ENCODE peak calls at places on chromosome 6, in seven cellular contexts. One of them, this sample, is unnamed.
A peak's percentile ranks its signal among the peaks of the same experiment; 100 is the strongest.

GRCh38 chr6:129621252-129621651 is 88.7 kb downstream of the ARHGAP18 start:
- DNase-seq in spleen: no peak
- DNase-seq in Peyer's patch: no peak
- DNase-seq in gastrocnemius medialis: no peak
- DNase-seq in HCT116: no peak
- DNase-seq in IMR-90: no peak
- DNase-seq in A549: peak; percentile 28
- DNase-seq in this sample: peak; percentile 71

GRCh38 chr6:32369678-32370077 is 2.0 kb downstream of the TSBP1 start:
- DNase-seq in spleen: no peak
- DNase-seq in Peyer's patch: no peak
- DNase-seq in gastrocnemius medialis: no peak
- DNase-seq in HCT116: peak; percentile 66
- DNase-seq in IMR-90: peak; percentile 86
- DNase-seq in A549: peak; percentile 36
- DNase-seq in this sample: no peak

GRCh38 chr6:36217188-36217587 is 20.6 kb downstream of the BRPF3 start:
- DNase-seq in spleen: no peak
- DNase-seq in Peyer's patch: no peak
- DNase-seq in gastrocnemius medialis: no peak
- DNase-seq in HCT116: no peak
- DNase-seq in IMR-90: no peak
- DNase-seq in A549: no peak
- DNase-seq in this sample: peak; percentile 38

GRCh38 chr6:39218868-39219567 is 10.3 kb downstream of the KCNK5 start:
- DNase-seq in spleen: no peak
- DNase-seq in Peyer's patch: no peak
- DNase-seq in gastrocnemius medialis: no peak
- DNase-seq in HCT116: no peak
- DNase-seq in IMR-90: no peak
- DNase-seq in A549: no peak
- DNase-seq in this sample: no peak

GRCh38 chr6:138805431-138805830 is 9.5 kb downstream of the ECT2L start:
- DNase-seq in spleen: no peak
- DNase-seq in Peyer's patch: no peak
- DNase-seq in gastrocnemius medialis: no peak
- DNase-seq in HCT116: no peak
- DNase-seq in IMR-90: peak; percentile 68
- DNase-seq in A549: no peak
- DNase-seq in this sample: no peak

GRCh38 chr6:106512048-106512957 is 117.0 kb downstream of the RTN4IP1 start:
- DNase-seq in spleen: peak; percentile 98
- DNase-seq in Peyer's patch: peak; percentile 83
- DNase-seq in gastrocnemius medialis: no peak
- DNase-seq in HCT116: no peak
- DNase-seq in IMR-90: no peak
- DNase-seq in A549: peak; percentile 13
- DNase-seq in this sample: peak; percentile 77

GRCh38 chr6:11522819-11523218 is 14.7 kb upstream of the TMEM170B start:
- DNase-seq in spleen: no peak
- DNase-seq in Peyer's patch: no peak
- DNase-seq in gastrocnemius medialis: no peak
- DNase-seq in HCT116: no peak
- DNase-seq in IMR-90: no peak
- DNase-seq in A549: no peak
- DNase-seq in this sample: peak; percentile 22

GRCh38 chr6:38067263-38067980 is 247.9 kb downstream of the ZFAND3 start:
- DNase-seq in spleen: no peak
- DNase-seq in Peyer's patch: no peak
- DNase-seq in gastrocnemius medialis: no peak
- DNase-seq in HCT116: no peak
- DNase-seq in IMR-90: no peak
- DNase-seq in A549: no peak
- DNase-seq in this sample: no peak

GRCh38 chr6:75605635-75606034 is 4.0 kb downstream of the SENP6 start:
- DNase-seq in spleen: no peak
- DNase-seq in Peyer's patch: no peak
- DNase-seq in gastrocnemius medialis: no peak
- DNase-seq in HCT116: no peak
- DNase-seq in IMR-90: no peak
- DNase-seq in A549: no peak
- DNase-seq in this sample: no peak

GRCh38 chr6:159577564-159577963 is 115.5 kb downstream of the SOD2 start:
- DNase-seq in spleen: no peak
- DNase-seq in Peyer's patch: no peak
- DNase-seq in gastrocnemius medialis: no peak
- DNase-seq in HCT116: no peak
- DNase-seq in IMR-90: peak; percentile 4
- DNase-seq in A549: no peak
- DNase-seq in this sample: no peak

GRCh38 chr6:43972915-43973304 is 154.3 kb downstream of the MRPL14 start:
- DNase-seq in spleen: no peak
- DNase-seq in Peyer's patch: peak; percentile 18
- DNase-seq in gastrocnemius medialis: peak; percentile 76
- DNase-seq in HCT116: no peak
- DNase-seq in IMR-90: peak; percentile 95
- DNase-seq in A549: no peak
- DNase-seq in this sample: no peak

GRCh38 chr6:43052842-43053544 is 658 bp downstream of the CUL7 start:
- DNase-seq in spleen: no peak
- DNase-seq in Peyer's patch: peak; percentile 27
- DNase-seq in gastrocnemius medialis: no peak
- DNase-seq in HCT116: no peak
- DNase-seq in IMR-90: peak; percentile 20
- DNase-seq in A549: peak; percentile 17
- DNase-seq in this sample: peak; percentile 66

GRCh38 chr6:94535798-94536197 is 1041.5 kb upstream of the MANEA start:
- DNase-seq in spleen: no peak
- DNase-seq in Peyer's patch: no peak
- DNase-seq in gastrocnemius medialis: no peak
- DNase-seq in HCT116: no peak
- DNase-seq in IMR-90: no peak
- DNase-seq in A549: no peak
- DNase-seq in this sample: no peak

GRCh38 chr6:142380626-142381025 is 78.8 kb downstream of the ADGRG6 start:
- DNase-seq in spleen: no peak
- DNase-seq in Peyer's patch: no peak
- DNase-seq in gastrocnemius medialis: no peak
- DNase-seq in HCT116: no peak
- DNase-seq in IMR-90: no peak
- DNase-seq in A549: peak; percentile 47
- DNase-seq in this sample: no peak

GRCh38 chr6:25061289-25061945 is 125.7 kb upstream of the RIPOR2 start:
- DNase-seq in spleen: no peak
- DNase-seq in Peyer's patch: no peak
- DNase-seq in gastrocnemius medialis: no peak
- DNase-seq in HCT116: no peak
- DNase-seq in IMR-90: peak; percentile 14
- DNase-seq in A549: no peak
- DNase-seq in this sample: no peak

GRCh38 chr6:50610562-50610961 is 102.8 kb upstream of the TFAP2D start:
- DNase-seq in spleen: no peak
- DNase-seq in Peyer's patch: no peak
- DNase-seq in gastrocnemius medialis: no peak
- DNase-seq in HCT116: no peak
- DNase-seq in IMR-90: no peak
- DNase-seq in A549: no peak
- DNase-seq in this sample: no peak

GRCh38 chr6:11999245-11999644 is 12.9 kb upstream of the HIVEP1 start:
- DNase-seq in spleen: no peak
- DNase-seq in Peyer's patch: no peak
- DNase-seq in gastrocnemius medialis: no peak
- DNase-seq in HCT116: no peak
- DNase-seq in IMR-90: peak; percentile 71
- DNase-seq in A549: no peak
- DNase-seq in this sample: no peak

GRCh38 chr6:159884720-159885119 is 6.1 kb upstream of the MAS1 start:
- DNase-seq in spleen: no peak
- DNase-seq in Peyer's patch: no peak
- DNase-seq in gastrocnemius medialis: no peak
- DNase-seq in HCT116: no peak
- DNase-seq in IMR-90: no peak
- DNase-seq in A549: no peak
- DNase-seq in this sample: no peak

GRCh38 chr6:154229796-154230195 is 126.8 kb downstream of the IPCEF1 start:
- DNase-seq in spleen: no peak
- DNase-seq in Peyer's patch: no peak
- DNase-seq in gastrocnemius medialis: no peak
- DNase-seq in HCT116: no peak
- DNase-seq in IMR-90: no peak
- DNase-seq in A549: no peak
- DNase-seq in this sample: no peak

GRCh38 chr6:1311400-1312192 is at the start of gene FOXQ1:
- DNase-seq in spleen: peak; percentile 56
- DNase-seq in Peyer's patch: no peak
- DNase-seq in gastrocnemius medialis: no peak
- DNase-seq in HCT116: peak; percentile 21
- DNase-seq in IMR-90: peak; percentile 40
- DNase-seq in A549: peak; percentile 66
- DNase-seq in this sample: no peak
- TF ChIP-seq POLR2A in spleen: no peak
- TF ChIP-seq POLR2A in Peyer's patch: no peak
- TF ChIP-seq POLR2A in gastrocnemius medialis: no peak
- TF ChIP-seq POLR2A in HCT116: no peak
- TF ChIP-seq POLR2A in IMR-90: no peak
- TF ChIP-seq POLR2A in A549: peak; percentile 66
- TF ChIP-seq POLR2A in this sample: no peak

GRCh38 chr6:90458353-90459224 is 128.3 kb downstream of the MAP3K7 start:
- DNase-seq in spleen: no peak
- DNase-seq in Peyer's patch: peak; percentile 25
- DNase-seq in gastrocnemius medialis: no peak
- DNase-seq in HCT116: no peak
- DNase-seq in IMR-90: no peak
- DNase-seq in A549: no peak
- DNase-seq in this sample: peak; percentile 84
- TF ChIP-seq POLR2A in spleen: no peak
- TF ChIP-seq POLR2A in Peyer's patch: no peak
- TF ChIP-seq POLR2A in gastrocnemius medialis: no peak
- TF ChIP-seq POLR2A in HCT116: no peak
- TF ChIP-seq POLR2A in IMR-90: no peak
- TF ChIP-seq POLR2A in A549: no peak
- TF ChIP-seq POLR2A in this sample: peak; percentile 17

GRCh38 chr6:30259140-30260035 is 46.2 kb upstream of the TRIM26 start:
- DNase-seq in spleen: peak; percentile 87
- DNase-seq in Peyer's patch: peak; percentile 70
- DNase-seq in gastrocnemius medialis: peak; percentile 50
- DNase-seq in HCT116: peak; percentile 40
- DNase-seq in IMR-90: peak; percentile 81
- DNase-seq in A549: peak; percentile 61
- DNase-seq in this sample: peak; percentile 11
- TF ChIP-seq POLR2A in spleen: no peak
- TF ChIP-seq POLR2A in Peyer's patch: no peak
- TF ChIP-seq POLR2A in gastrocnemius medialis: peak; percentile 22
- TF ChIP-seq POLR2A in HCT116: no peak
- TF ChIP-seq POLR2A in IMR-90: peak; percentile 59
- TF ChIP-seq POLR2A in A549: no peak
- TF ChIP-seq POLR2A in this sample: no peak

DNA sequence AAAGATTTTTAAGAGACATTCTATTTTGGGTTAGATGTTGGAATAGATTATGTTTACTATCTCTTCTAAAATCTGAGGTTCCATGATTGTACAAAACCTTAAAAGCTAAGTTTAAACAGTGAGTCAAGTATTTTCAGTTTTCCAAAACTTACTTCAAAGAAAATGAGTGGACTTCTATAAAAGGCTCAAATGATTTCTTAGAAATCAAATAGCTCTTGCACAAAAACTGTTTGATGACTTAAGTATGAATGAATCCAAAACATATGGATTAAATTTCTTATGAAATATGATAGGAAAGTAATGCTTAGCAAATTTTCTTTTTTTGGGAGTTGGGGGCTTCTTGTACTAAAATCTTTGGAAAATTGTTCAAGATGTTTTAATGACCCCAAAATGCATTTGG is 837.3 kb upstream of the SLC35B3 start:
- DNase-seq in spleen: no peak
- DNase-seq in Peyer's patch: no peak
- DNase-seq in gastrocnemius medialis: no peak
- DNase-seq in HCT116: no peak
- DNase-seq in IMR-90: no peak
- DNase-seq in A549: no peak
- DNase-seq in this sample: no peak
- TF ChIP-seq POLR2A in spleen: no peak
- TF ChIP-seq POLR2A in Peyer's patch: no peak
- TF ChIP-seq POLR2A in gastrocnemius medialis: no peak
- TF ChIP-seq POLR2A in HCT116: no peak
- TF ChIP-seq POLR2A in IMR-90: no peak
- TF ChIP-seq POLR2A in A549: no peak
- TF ChIP-seq POLR2A in this sample: no peak

GRCh38 chr6:3849681-3850450 is 693 bp downstream of the FAM50B start:
- DNase-seq in spleen: peak; percentile 84
- DNase-seq in Peyer's patch: no peak
- DNase-seq in gastrocnemius medialis: no peak
- DNase-seq in HCT116: no peak
- DNase-seq in IMR-90: no peak
- DNase-seq in A549: no peak
- DNase-seq in this sample: peak; percentile 52

GRCh38 chr6:3847521-3847920 is 1.7 kb upstream of the FAM50B start:
- DNase-seq in spleen: no peak
- DNase-seq in Peyer's patch: no peak
- DNase-seq in gastrocnemius medialis: no peak
- DNase-seq in HCT116: no peak
- DNase-seq in IMR-90: peak; percentile 36
- DNase-seq in A549: no peak
- DNase-seq in this sample: no peak

GRCh38 chr6:3850451-3851203 is 1.5 kb downstream of the FAM50B start:
- DNase-seq in spleen: peak; percentile 82
- DNase-seq in Peyer's patch: peak; percentile 27
- DNase-seq in gastrocnemius medialis: no peak
- DNase-seq in HCT116: no peak
- DNase-seq in IMR-90: no peak
- DNase-seq in A549: no peak
- DNase-seq in this sample: no peak

GRCh38 chr6:3848380-3848779 is 793 bp upstream of the FAM50B start:
- DNase-seq in spleen: no peak
- DNase-seq in Peyer's patch: no peak
- DNase-seq in gastrocnemius medialis: no peak
- DNase-seq in HCT116: no peak
- DNase-seq in IMR-90: no peak
- DNase-seq in A549: no peak
- DNase-seq in this sample: no peak

GRCh38 chr6:3848925-3849605 is at the start of gene FAM50B:
- DNase-seq in spleen: peak; percentile 97
- DNase-seq in Peyer's patch: peak; percentile 89
- DNase-seq in gastrocnemius medialis: peak; percentile 85
- DNase-seq in HCT116: no peak
- DNase-seq in IMR-90: peak; percentile 80
- DNase-seq in A549: peak; percentile 85
- DNase-seq in this sample: peak; percentile 92
- TF ChIP-seq POLR2A in spleen: no peak
- TF ChIP-seq POLR2A in Peyer's patch: no peak
- TF ChIP-seq POLR2A in gastrocnemius medialis: peak; percentile 10
- TF ChIP-seq POLR2A in HCT116: no peak
- TF ChIP-seq POLR2A in IMR-90: no peak
- TF ChIP-seq POLR2A in A549: no peak
- TF ChIP-seq POLR2A in this sample: peak; percentile 56

This sample was measured in erythroblast.